ENCODE peak calls at places on chromosomes 12 and 14, in ten cellular contexts. K is transverse colon; Q is CD8-positive, alpha-beta T cell; D is GM12865; O is upper lobe of right lung; B is lower leg skin; L is kidney; N is stomach; J is heart right ventricle; V is cardiac muscle cell. W is an unnamed sample.

GRCh38 chr12:95790912-95791849 is 617 bp upstream of the NTN4 start:
- DNase-seq in V (peak), O (peak), B (no peak), N (no peak), Q (no peak), K (peak), L (peak), D (no peak), J (peak), W (no peak)

GRCh38 chr12:121860257-121860656 is 1.6 kb upstream of the HPD start:
- DNase-seq in Q (no peak), K (no peak), V (no peak), B (no peak), O (no peak), D (no peak), J (no peak), L (no peak), N (no peak), W (no peak)

GRCh38 chr12:6944381-6945186 is 762 bp downstream of the C12orf57 start:
- DNase-seq in K (peak), J (peak), V (peak), N (peak), B (peak), L (peak), Q (peak), D (peak), O (peak), W (peak)

GRCh38 chr12:102484017-102484731 is 3.8 kb upstream of the IGF1 start:
- DNase-seq in V (peak), K (peak), B (peak), L (peak), O (no peak), J (peak), D (peak), Q (peak), N (peak), W (peak)

GRCh38 chr12:21683115-21683514 is 25.5 kb upstream of the LDHB start:
- DNase-seq in J (no peak), D (no peak), O (no peak), N (no peak), K (no peak), V (no peak), L (no peak), B (no peak), Q (no peak), W (no peak)

GRCh38 chr14:50342211-50343080 is 30.3 kb downstream of the DMAC2L start:
- DNase-seq in V (peak), O (no peak), B (peak), Q (no peak), D (peak), L (peak), J (peak), N (no peak), K (peak), W (no peak)

GRCh38 chr12:75837700-75838099 is 193.9 kb downstream of the PHLDA1 start:
- DNase-seq in Q (no peak), O (no peak), N (no peak), V (no peak), L (peak), B (no peak), J (peak), D (no peak), K (no peak), W (no peak)

GRCh38 chr14:24399981-24400718 is 1.3 kb downstream of the NYNRIN start:
- DNase-seq in L (no peak), Q (no peak), O (no peak), B (no peak), N (no peak), V (no peak), D (no peak), K (no peak), J (no peak), W (no peak)

GRCh38 chr12:69886101-69886500 is 61.1 kb downstream of the MYRFL start:
- DNase-seq in K (no peak), D (no peak), Q (no peak), L (no peak), V (no peak), N (no peak), O (no peak), B (no peak), J (no peak), W (no peak)

GRCh38 chr14:61877768-61878167 is 115.5 kb downstream of the SNAPC1 start:
- DNase-seq in D (no peak), V (no peak), Q (no peak), L (no peak), K (no peak), N (no peak), O (no peak), B (no peak), J (no peak), W (no peak)

GRCh38 chr12:10069099-10069498 is 29.7 kb downstream of the CLEC1A start:
- DNase-seq in D (no peak), N (no peak), O (no peak), J (no peak), Q (no peak), B (no peak), V (no peak), L (no peak), K (no peak), W (no peak)

GRCh38 chr12:57614178-57614947 is 3.1 kb downstream of the ARHGEF25 start:
- DNase-seq in D (peak), J (peak), L (peak), K (no peak), N (no peak), V (no peak), O (no peak), B (no peak), Q (no peak), W (peak)

GRCh38 chr14:68140111-68140741 is 320.6 kb downstream of the RAD51B start:
- DNase-seq in O (no peak), L (no peak), K (peak), D (no peak), Q (no peak), V (peak), B (peak), J (no peak), N (peak), W (no peak)

GRCh38 chr14:30283822-30284446 is 275.0 kb upstream of the G2E3 start:
- DNase-seq in B (no peak), O (no peak), V (peak), Q (no peak), D (peak), K (no peak), L (no peak), J (no peak), N (no peak), W (no peak)

GRCh38 chr12:80551897-80552296 is 107.9 kb downstream of the PTPRQ start:
- DNase-seq in O (no peak), K (no peak), V (peak), N (no peak), Q (no peak), L (no peak), J (no peak), B (no peak), D (no peak), W (no peak)

GRCh38 chr14:70086685-70087379 is 101.9 kb downstream of the SLC8A3 start:
- DNase-seq in Q (no peak), K (peak), J (no peak), D (peak), B (no peak), V (peak), N (peak), L (no peak), O (no peak), W (peak)

GRCh38 chr12:1691123-1692007 is 495 bp downstream of the ADIPOR2 start:
- DNase-seq in J (peak), N (peak), B (peak), Q (peak), L (peak), D (peak), K (peak), O (peak), V (peak), W (no peak)

GRCh38 chr12:26564391-26564790 is 268.6 kb downstream of the ITPR2 start:
- DNase-seq in V (peak), O (no peak), N (no peak), Q (no peak), D (no peak), K (no peak), B (no peak), J (no peak), L (no peak), W (no peak)

GRCh38 chr12:43816168-43816567 is 10.1 kb upstream of the TWF1 start:
- DNase-seq in N (no peak), B (no peak), Q (no peak), J (no peak), O (no peak), K (no peak), L (no peak), V (no peak), D (no peak), W (no peak)

GRCh38 chr14:64998455-64998931 is 11.8 kb downstream of the FNTB start:
- DNase-seq in B (no peak), K (no peak), L (no peak), Q (no peak), J (no peak), V (no peak), O (no peak), D (peak), N (no peak), W (no peak)

GRCh38 chr12:9761407-9761736 is 671 bp upstream of the CD69 start:
- DNase-seq in D (peak), L (no peak), N (no peak), Q (no peak), V (no peak), K (no peak), O (no peak), B (no peak), J (no peak), W (no peak)

GRCh38 chr14:52021971-52022600 is 32.7 kb downstream of the RTRAF start:
- DNase-seq in N (no peak), Q (no peak), J (no peak), V (no peak), K (no peak), D (peak), L (no peak), B (no peak), O (no peak), W (peak)

GRCh38 chr12:10213168-10214130 is 772 bp downstream of the GABARAPL1 start:
- DNase-seq in K (peak), N (peak), J (peak), L (peak), D (peak), B (peak), Q (peak), V (peak), O (peak), W (peak)

GRCh38 chr14:61566537-61567225 is 128.6 kb upstream of the HIF1A start:
- DNase-seq in V (peak), D (no peak), Q (no peak), O (no peak), L (no peak), N (no peak), B (no peak), J (no peak), K (no peak), W (no peak)

GRCh38 chr14:83707056-83707455 is 1822.9 kb upstream of the FLRT2 start:
- DNase-seq in K (no peak), J (no peak), V (no peak), D (no peak), B (no peak), L (no peak), Q (no peak), O (no peak), N (no peak), W (no peak)

GRCh38 chr12:116863275-116863767 is 17.9 kb downstream of the HRK start:
- DNase-seq in B (no peak), D (no peak), N (no peak), Q (no peak), J (no peak), L (no peak), K (peak), V (no peak), O (no peak), W (no peak)

GRCh38 chr14:52694761-52695480 is 437 bp downstream of the ERO1A start:
- DNase-seq in J (peak), V (peak), B (no peak), L (no peak), N (peak), Q (peak), K (peak), O (peak), D (peak), W (peak)

GRCh38 chr14:84108746-84109457 is 1421.0 kb upstream of the FLRT2 start:
- DNase-seq in J (no peak), Q (no peak), B (no peak), D (no peak), N (no peak), O (no peak), K (no peak), V (peak), L (no peak), W (no peak)

GRCh38 chr14:51545396-51545795 is 106.3 kb upstream of the FRMD6 start:
- DNase-seq in L (no peak), O (no peak), B (no peak), K (no peak), N (no peak), V (no peak), D (no peak), J (no peak), Q (no peak), W (no peak)

GRCh38 chr14:103091883-103092222 is 2.7 kb upstream of the EXOC3L4 start:
- DNase-seq in J (no peak), Q (no peak), N (no peak), B (no peak), L (no peak), D (no peak), O (no peak), K (no peak), V (no peak), W (no peak)

GRCh38 chr14:67943947-67944346 is 124.4 kb downstream of the RAD51B start:
- DNase-seq in N (peak), V (peak), B (peak), K (peak), Q (peak), O (no peak), L (peak), J (no peak), D (peak), W (peak)

DNA sequence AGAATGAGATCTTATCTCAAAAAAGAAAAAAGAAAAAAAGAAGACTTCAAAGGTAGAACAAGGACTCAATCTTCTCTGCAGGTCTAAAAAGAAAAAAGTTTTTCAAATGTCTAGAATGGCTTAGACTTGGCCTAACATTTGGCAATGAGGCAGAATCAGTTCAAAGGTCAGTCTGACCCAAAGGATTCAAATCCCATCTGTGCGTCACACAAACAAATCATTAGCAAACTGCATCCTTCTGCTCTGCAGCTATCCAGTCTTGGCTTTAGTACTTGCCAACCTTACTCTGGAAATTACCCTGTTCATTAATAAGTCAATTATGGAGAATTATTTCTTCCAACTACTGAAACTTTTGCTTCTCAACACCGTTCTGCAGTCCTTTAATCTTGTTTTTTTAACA is 3.1 kb downstream of the YAF2 start:
- DNase-seq in N (no peak), D (no peak), Q (no peak), K (no peak), V (no peak), B (no peak), J (no peak), O (no peak), L (no peak), W (no peak)
- H3K4me3 ChIP-seq in N (no peak), D (no peak), Q (no peak), K (no peak), V (no peak), B (no peak), J (peak), O (no peak), L (no peak), W (no peak)

DNA sequence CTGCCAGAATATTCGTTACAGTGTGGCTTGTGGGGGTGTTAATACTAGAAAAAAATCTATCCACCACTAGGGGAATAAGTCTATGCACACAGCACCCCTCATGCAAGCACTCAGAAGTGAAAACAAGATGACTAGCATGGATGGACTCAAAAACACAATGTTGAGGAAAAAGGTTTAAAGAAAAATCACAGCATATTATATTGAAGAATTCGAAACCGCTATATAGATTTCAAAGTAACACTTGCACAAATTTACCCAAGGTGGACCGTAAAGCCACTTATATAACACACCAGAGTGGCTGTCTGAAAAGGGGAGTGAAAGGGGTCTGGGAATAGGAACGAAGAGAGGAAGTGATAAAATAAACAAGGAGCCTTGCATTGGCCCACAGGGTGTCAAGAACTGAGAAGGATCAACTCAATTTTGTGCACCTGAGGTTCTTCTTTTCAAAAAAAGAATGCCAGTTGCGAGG is 540 bp downstream of the ABCD4 start:
- DNase-seq in B (no peak), K (no peak), V (peak), N (no peak), J (no peak), L (no peak), D (peak), Q (no peak), O (no peak), W (peak)
- TF ChIP-seq CTCF in B (no peak), K (peak), V (peak), N (no peak), J (no peak), L (no peak), D (peak), Q (peak), O (peak), W (peak)

DNA sequence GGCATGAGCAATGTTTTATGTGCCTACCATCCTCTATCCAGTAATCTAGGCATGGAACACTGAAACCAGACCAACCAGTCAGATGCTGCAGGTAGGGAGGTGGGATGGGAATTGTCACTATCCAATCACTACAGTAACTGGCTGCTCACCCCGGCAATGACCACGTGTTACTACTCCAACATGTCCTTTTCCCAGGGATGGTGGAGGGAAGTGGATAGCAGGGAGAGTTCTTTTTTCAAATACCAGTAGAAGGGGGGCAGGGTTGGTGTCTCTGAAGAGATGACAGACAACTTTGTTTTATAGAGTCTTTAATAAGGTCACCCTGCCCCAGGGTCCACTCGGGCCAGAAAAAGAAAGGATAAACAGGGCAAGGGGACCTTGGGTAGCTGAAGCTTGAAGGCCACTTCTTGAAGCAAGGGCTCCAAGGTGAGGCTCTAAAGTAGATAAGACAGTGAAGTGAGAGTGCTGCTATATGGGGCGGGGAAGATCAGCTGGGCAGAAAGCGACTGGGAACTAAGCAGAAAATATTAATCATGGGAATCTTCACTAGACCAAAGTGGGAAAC is 14.7 kb upstream of the CDH24 start:
- DNase-seq in N (no peak), O (no peak), Q (no peak), K (no peak), J (no peak), D (no peak), B (no peak), V (no peak), L (no peak), W (no peak)
- H3K4me3 ChIP-seq in N (no peak), O (peak), Q (no peak), K (no peak), J (peak), D (peak), B (no peak), V (peak), L (peak), W (no peak)

GRCh38 chr12:92362785-92363184 is 217.1 kb upstream of the BTG1 start:
- DNase-seq in L (no peak), D (peak), B (no peak), V (no peak), J (no peak), N (no peak), Q (no peak), K (no peak), O (no peak), W (peak)
- TF ChIP-seq CTCF in L (no peak), D (no peak), B (no peak), V (no peak), J (no peak), N (no peak), Q (no peak), K (no peak), O (no peak), W (no peak)

GRCh38 chr14:95522116-95522515 is 5.7 kb upstream of the SYNE3 start:
- DNase-seq in V (no peak), L (no peak), B (no peak), D (no peak), N (no peak), J (peak), Q (no peak), O (no peak), K (no peak), W (no peak)

GRCh38 chr14:95524706-95525512 is 8.5 kb upstream of the SYNE3 start:
- DNase-seq in V (no peak), K (no peak), O (no peak), B (no peak), D (no peak), L (no peak), N (no peak), J (no peak), Q (no peak), W (no peak)

GRCh38 chr14:95522556-95522955 is 6.1 kb upstream of the SYNE3 start:
- DNase-seq in K (no peak), J (no peak), L (no peak), Q (no peak), D (no peak), B (no peak), V (no peak), N (no peak), O (no peak), W (no peak)

GRCh38 chr14:95523051-95523817 is 6.8 kb upstream of the SYNE3 start:
- DNase-seq in L (no peak), K (no peak), J (no peak), Q (no peak), V (peak), O (no peak), N (no peak), D (no peak), B (no peak), W (no peak)

DNA sequence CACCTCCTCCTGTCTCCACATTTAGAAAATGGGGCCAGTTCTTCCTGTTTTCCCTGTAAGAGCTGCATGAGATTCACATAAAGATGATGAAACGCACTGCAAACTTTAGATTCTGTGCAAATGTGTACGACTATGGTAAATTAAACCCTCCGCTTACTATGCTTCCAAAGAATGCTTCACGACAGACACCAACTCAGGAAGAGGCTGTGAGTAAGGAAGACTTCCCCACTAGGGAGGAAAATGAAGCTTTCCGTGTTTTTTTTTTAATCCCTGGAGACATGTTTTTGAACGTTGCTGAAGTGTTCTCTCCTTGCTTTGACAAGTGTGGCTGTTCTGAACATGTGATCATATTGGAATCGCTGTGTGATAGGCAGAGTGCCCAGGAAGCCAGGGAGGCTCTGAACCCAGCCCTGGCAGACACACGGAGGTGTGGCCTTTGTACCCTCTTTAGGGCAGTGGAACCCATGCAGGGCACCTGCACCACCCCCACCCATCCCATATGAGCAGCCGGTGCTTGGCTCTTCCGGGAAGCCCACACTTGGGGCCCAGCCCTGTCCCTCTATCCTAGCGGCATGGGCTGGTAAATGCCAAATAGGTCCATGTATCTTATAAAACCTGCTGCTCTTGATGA is 7.5 kb upstream of the SYNE3 start:
- DNase-seq in V (peak), O (no peak), D (no peak), N (peak), L (no peak), J (no peak), K (peak), Q (no peak), B (no peak), W (no peak)
- H3K4me3 ChIP-seq in V (no peak), O (no peak), D (no peak), N (no peak), L (no peak), J (no peak), K (no peak), Q (peak), B (no peak), W (no peak)